ENCODE peak calls at places on chromosomes 12 and 14, in four cellular contexts. One of them, this sample, is unnamed.

GRCh38 chr12:95269892-95270291 is 52.3 kb downstream of the VEZT start:
- DNase-seq in GM12878: no peak
- DNase-seq in HepG2: no peak
- DNase-seq in IMR-90: no peak
- DNase-seq in this sample: no peak

GRCh38 chr14:61122862-61123261 is 141.8 kb downstream of the SLC38A6 start:
- DNase-seq in GM12878: no peak
- DNase-seq in HepG2: no peak
- DNase-seq in IMR-90: no peak
- DNase-seq in this sample: no peak

GRCh38 chr14:101962503-101962874 is 1.9 kb upstream of the DYNC1H1 start:
- DNase-seq in GM12878: no peak
- DNase-seq in HepG2: peak; percentile 90
- DNase-seq in IMR-90: peak; percentile 93
- DNase-seq in this sample: peak; percentile 89

GRCh38 chr14:68366656-68367055 is 426.2 kb downstream of the ZFP36L1 start:
- DNase-seq in GM12878: no peak
- DNase-seq in HepG2: no peak
- DNase-seq in IMR-90: no peak
- DNase-seq in this sample: no peak

GRCh38 chr14:62117010-62117717 is 354.9 kb downstream of the SNAPC1 start:
- DNase-seq in GM12878: no peak
- DNase-seq in HepG2: peak; percentile 38
- DNase-seq in IMR-90: peak; percentile 83
- DNase-seq in this sample: peak; percentile 15

GRCh38 chr12:1199700-1200099 is 208.7 kb downstream of the ERC1 start:
- DNase-seq in GM12878: no peak
- DNase-seq in HepG2: no peak
- DNase-seq in IMR-90: no peak
- DNase-seq in this sample: no peak

GRCh38 chr12:76747245-76747644 is 16.7 kb upstream of the ZDHHC17 start:
- DNase-seq in GM12878: no peak
- DNase-seq in HepG2: no peak
- DNase-seq in IMR-90: no peak
- DNase-seq in this sample: no peak

GRCh38 chr12:100651694-100652093 is 78.2 kb downstream of the GAS2L3 start:
- DNase-seq in GM12878: no peak
- DNase-seq in HepG2: peak; percentile 15
- DNase-seq in IMR-90: no peak
- DNase-seq in this sample: no peak

GRCh38 chr14:99346470-99347080 is 74.6 kb upstream of the BCL11B start:
- DNase-seq in GM12878: no peak
- DNase-seq in HepG2: peak; percentile 27
- DNase-seq in IMR-90: no peak
- DNase-seq in this sample: no peak

GRCh38 chr12:116455540-116456306 is 103.5 kb upstream of the MAP1LC3B2 start:
- DNase-seq in GM12878: no peak
- DNase-seq in HepG2: no peak
- DNase-seq in IMR-90: peak; percentile 96
- DNase-seq in this sample: peak; percentile 67

GRCh38 chr12:563899-564298 is 99.3 kb downstream of the NINJ2 start:
- DNase-seq in GM12878: no peak
- DNase-seq in HepG2: no peak
- DNase-seq in IMR-90: no peak
- DNase-seq in this sample: no peak

GRCh38 chr12:91111366-91112321 is at the start of gene LUM:
- DNase-seq in GM12878: no peak
- DNase-seq in HepG2: no peak
- DNase-seq in IMR-90: peak; percentile 69
- DNase-seq in this sample: no peak

GRCh38 chr14:31449971-31450610 is 7.2 kb downstream of the DTD2 start:
- DNase-seq in GM12878: no peak
- DNase-seq in HepG2: peak; percentile 68
- DNase-seq in IMR-90: peak; percentile 41
- DNase-seq in this sample: peak; percentile 56

GRCh38 chr12:38653650-38654049 is 251.7 kb downstream of the CPNE8 start:
- DNase-seq in GM12878: no peak
- DNase-seq in HepG2: no peak
- DNase-seq in IMR-90: no peak
- DNase-seq in this sample: no peak

GRCh38 chr14:90388437-90388836 is 8.4 kb upstream of the CALM1 start:
- DNase-seq in GM12878: no peak
- DNase-seq in HepG2: no peak
- DNase-seq in IMR-90: peak; percentile 90
- DNase-seq in this sample: peak; percentile 79

GRCh38 chr12:67661311-67662011 is 12.9 kb downstream of the DYRK2 start:
- DNase-seq in GM12878: no peak
- DNase-seq in HepG2: no peak
- DNase-seq in IMR-90: peak; percentile 87
- DNase-seq in this sample: no peak

GRCh38 chr12:129520736-129521135 is 383.1 kb downstream of the TMEM132D start:
- DNase-seq in GM12878: no peak
- DNase-seq in HepG2: no peak
- DNase-seq in IMR-90: no peak
- DNase-seq in this sample: no peak

GRCh38 chr12:116880213-116880816 is 926 bp downstream of the HRK start:
- DNase-seq in GM12878: no peak
- DNase-seq in HepG2: no peak
- DNase-seq in IMR-90: no peak
- DNase-seq in this sample: no peak

GRCh38 chr12:68178774-68179439 is 19.4 kb upstream of the IFNG start:
- DNase-seq in GM12878: no peak
- DNase-seq in HepG2: no peak
- DNase-seq in IMR-90: no peak
- DNase-seq in this sample: no peak

GRCh38 chr12:15530361-15530760 is 208.1 kb downstream of the PTPRO start:
- DNase-seq in GM12878: no peak
- DNase-seq in HepG2: no peak
- DNase-seq in IMR-90: no peak
- DNase-seq in this sample: no peak

GRCh38 chr12:12786371-12786715 is 884 bp downstream of the APOLD1 start:
- DNase-seq in GM12878: no peak
- DNase-seq in HepG2: no peak
- DNase-seq in IMR-90: no peak
- DNase-seq in this sample: no peak

GRCh38 chr14:71487941-71488340 is 444.3 kb upstream of the RGS6 start:
- DNase-seq in GM12878: no peak
- DNase-seq in HepG2: no peak
- DNase-seq in IMR-90: peak; percentile 42
- DNase-seq in this sample: no peak

GRCh38 chr12:48947727-48948126 is 9.6 kb downstream of the ARF3 start:
- DNase-seq in GM12878: no peak
- DNase-seq in HepG2: no peak
- DNase-seq in IMR-90: no peak
- DNase-seq in this sample: no peak

GRCh38 chr12:58920102-58920955 is at the start of gene LRIG3:
- DNase-seq in GM12878: no peak
- DNase-seq in HepG2: peak; percentile 76
- DNase-seq in IMR-90: peak; percentile 89
- DNase-seq in this sample: peak; percentile 90

GRCh38 chr12:67968316-67968715 is 20.9 kb upstream of the IFNG-AS1 start:
- DNase-seq in GM12878: no peak
- DNase-seq in HepG2: no peak
- DNase-seq in IMR-90: no peak
- DNase-seq in this sample: no peak

GRCh38 chr12:121085113-121085841 is 46.2 kb upstream of the OASL start:
- DNase-seq in GM12878: no peak
- DNase-seq in HepG2: no peak
- DNase-seq in IMR-90: no peak
- DNase-seq in this sample: no peak

GRCh38 chr12:124779161-124780141 is 84.2 kb downstream of the SCARB1 start:
- DNase-seq in GM12878: peak; percentile 61
- DNase-seq in HepG2: no peak
- DNase-seq in IMR-90: no peak
- DNase-seq in this sample: no peak

GRCh38 chr14:102930753-102931579 is 8.5 kb downstream of the AMN start:
- DNase-seq in GM12878: no peak
- DNase-seq in HepG2: no peak
- DNase-seq in IMR-90: peak; percentile 50
- DNase-seq in this sample: no peak

GRCh38 chr12:93402333-93403311 is 24.9 kb downstream of the NUDT4 start:
- DNase-seq in GM12878: no peak
- DNase-seq in HepG2: no peak
- DNase-seq in IMR-90: no peak
- DNase-seq in this sample: no peak

GRCh38 chr14:76699901-76700590 is 61.2 kb upstream of the VASH1 start:
- DNase-seq in GM12878: no peak
- DNase-seq in HepG2: no peak
- DNase-seq in IMR-90: no peak
- DNase-seq in this sample: no peak

GRCh38 chr12:121637231-121637914 is 11.0 kb downstream of the ORAI1 start:
- DNase-seq in GM12878: no peak
- DNase-seq in HepG2: no peak
- DNase-seq in IMR-90: no peak
- DNase-seq in this sample: no peak

DNA sequence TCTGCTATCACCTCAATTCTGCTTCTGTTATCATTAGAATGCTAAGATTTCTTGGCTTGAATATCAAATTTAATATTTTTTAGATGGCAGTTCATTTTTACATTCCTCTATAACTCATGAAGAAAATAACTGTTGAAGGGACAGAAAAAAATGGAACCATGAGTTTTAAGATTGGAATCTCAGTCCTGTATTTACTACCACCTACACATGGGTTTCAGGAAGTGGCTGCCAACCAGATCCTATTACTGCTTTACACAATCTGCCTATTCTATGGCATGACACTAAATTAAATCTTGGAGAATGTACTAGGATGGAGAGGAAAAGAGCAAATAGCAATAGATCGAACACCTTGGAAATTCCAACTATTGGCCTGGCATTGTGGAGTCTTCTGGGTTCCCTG is 140.8 kb downstream of the DUSP6 start:
- DNase-seq in GM12878: no peak
- DNase-seq in HepG2: no peak
- DNase-seq in IMR-90: peak; percentile 41
- DNase-seq in this sample: no peak
- TF ChIP-seq CEBPB in GM12878: no peak
- TF ChIP-seq CEBPB in HepG2: no peak
- TF ChIP-seq CEBPB in IMR-90: peak; percentile 11
- TF ChIP-seq CEBPB in this sample: no peak

DNA sequence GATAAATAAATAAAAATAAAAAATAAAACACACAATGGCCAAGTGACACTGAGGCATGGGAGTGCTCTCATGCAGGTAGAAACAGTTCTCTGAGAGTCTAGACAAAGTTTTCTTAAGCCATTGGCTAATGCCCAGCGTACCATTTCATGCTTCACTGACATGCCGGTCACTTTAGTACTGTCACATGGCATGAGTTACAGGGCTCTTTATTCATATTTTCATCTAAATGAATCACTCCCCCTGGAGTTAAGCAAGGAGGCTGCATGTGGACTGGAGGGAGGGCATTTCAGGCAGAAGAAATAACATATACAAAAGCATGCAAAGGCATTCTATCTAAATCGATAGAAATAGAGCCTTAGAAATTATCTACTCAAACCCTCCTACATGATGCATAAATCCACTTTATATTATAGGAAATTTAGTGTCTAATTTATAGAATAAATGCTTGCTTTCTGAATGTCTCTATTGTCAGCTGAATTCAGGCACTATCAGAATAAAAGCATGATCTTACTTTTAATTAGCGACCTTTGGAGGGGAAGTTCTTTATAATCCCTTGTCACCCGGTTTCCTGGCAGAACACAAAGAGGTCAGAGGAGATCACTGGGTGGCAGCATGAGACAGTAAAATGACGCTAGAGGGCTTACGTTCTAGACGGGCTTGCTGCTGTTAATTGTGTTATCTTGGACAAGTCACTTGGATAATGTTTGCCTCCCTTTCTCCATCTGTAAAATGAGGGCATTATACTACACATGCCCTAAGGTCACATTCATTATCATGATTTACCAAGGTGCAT is 17.5 kb downstream of the DYRK4 start:
- DNase-seq in GM12878: no peak
- DNase-seq in HepG2: peak; percentile 17
- DNase-seq in IMR-90: peak; percentile 13
- DNase-seq in this sample: peak; percentile 8
- TF ChIP-seq CEBPB in GM12878: no peak
- TF ChIP-seq CEBPB in HepG2: no peak
- TF ChIP-seq CEBPB in IMR-90: peak; percentile 5
- TF ChIP-seq CEBPB in this sample: no peak

DNA sequence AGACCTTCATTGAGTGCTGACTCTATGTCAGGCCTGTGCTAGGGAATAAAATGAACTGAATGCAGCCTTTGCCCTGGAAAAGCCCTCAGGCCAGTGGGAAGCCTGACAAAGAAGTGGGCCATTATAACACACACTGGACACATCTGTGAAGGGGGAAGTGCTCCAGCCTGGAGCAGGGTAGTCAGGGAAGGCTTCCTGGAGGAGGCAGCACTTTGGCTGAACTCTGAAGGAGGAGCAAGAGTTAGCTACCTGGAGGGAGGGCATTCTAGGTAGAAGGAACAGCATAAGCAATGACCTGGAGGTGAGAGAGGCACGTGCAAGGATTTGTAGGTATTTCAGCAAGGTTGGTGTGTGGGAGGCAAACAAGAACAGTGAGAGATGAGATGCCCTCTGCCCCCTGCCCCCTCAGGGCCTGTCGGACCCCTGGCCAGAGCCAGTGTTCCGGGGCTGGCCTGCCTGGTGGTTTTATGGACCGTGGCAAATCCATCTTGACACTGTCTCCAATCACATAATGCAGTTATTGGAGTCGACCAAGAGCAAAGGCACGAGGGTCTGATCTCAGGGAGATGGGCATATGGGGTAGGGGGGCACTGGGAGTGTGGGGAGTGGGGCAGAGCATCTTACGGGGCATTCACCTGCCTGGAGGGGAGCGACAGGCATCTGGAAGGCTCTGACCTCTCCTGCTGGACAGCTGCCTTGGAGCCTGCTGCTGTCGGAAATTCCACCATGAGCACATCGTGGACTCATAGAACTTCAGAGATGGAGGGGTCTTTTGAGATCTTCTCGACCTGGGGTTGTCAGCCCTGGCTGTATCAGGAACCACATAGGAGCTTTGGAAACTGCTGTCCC is 2.7 kb upstream of the FAM222A start:
- DNase-seq in GM12878: no peak
- DNase-seq in HepG2: peak; percentile 87
- DNase-seq in IMR-90: peak; percentile 58
- DNase-seq in this sample: peak; percentile 48
- TF ChIP-seq CEBPB in GM12878: no peak
- TF ChIP-seq CEBPB in HepG2: no peak
- TF ChIP-seq CEBPB in IMR-90: no peak
- TF ChIP-seq CEBPB in this sample: no peak

DNA sequence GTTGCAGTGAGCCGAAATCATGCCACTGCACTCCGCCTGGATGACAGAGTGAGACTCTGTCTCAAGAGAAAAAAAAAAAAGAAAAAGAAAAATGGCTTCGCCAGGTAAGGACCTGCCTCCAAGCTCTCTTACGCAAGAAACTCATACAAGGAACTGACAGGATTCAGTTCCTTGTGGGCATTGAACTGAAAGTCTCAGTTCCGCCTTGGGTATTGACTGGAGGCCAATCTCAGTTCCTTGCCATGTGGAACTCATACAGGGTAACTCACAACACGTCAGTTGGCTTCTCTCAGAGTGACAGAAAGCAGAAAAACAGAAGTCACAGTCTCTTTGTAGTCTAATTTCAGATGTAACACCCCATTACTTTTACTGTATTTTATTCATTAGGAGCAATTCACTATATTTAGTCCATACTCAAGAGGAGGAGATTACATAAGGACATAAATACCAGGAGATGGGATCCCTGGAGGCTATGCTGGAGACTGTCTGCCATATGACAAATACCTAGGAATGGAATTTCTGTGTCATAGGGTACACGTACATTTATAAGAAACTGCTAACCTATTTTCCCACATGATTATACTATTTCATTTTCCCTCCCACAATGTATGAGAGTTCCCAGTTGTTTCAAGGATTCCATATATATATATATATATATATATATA is 11.4 kb upstream of the NOPCHAP1 start:
- DNase-seq in GM12878: peak; percentile 97
- DNase-seq in HepG2: no peak
- DNase-seq in IMR-90: peak; percentile 53
- DNase-seq in this sample: no peak
- TF ChIP-seq CEBPB in GM12878: peak; percentile 78
- TF ChIP-seq CEBPB in HepG2: peak; percentile 16
- TF ChIP-seq CEBPB in IMR-90: no peak
- TF ChIP-seq CEBPB in this sample: peak; percentile 28

This sample was measured in A549.